ENCODE peak calls at places on chromosomes 7 and 10, in nine cellular contexts. J, Y, V, E, G, A, P, F and N are unnamed samples.

GRCh38 chr10:91879514-91880170 is 29.6 kb downstream of the FGFBP3 start:
- DNase-seq in J (no peak), Y (no peak), V (no peak), E (no peak), G (no peak), A (no peak), P (no peak), F (no peak), N (no peak)

GRCh38 chr7:99190359-99191009 is 17.4 kb downstream of the KPNA7 start:
- DNase-seq in J (no peak), Y (no peak), V (no peak), E (no peak), G (no peak), A (no peak), P (no peak), F (no peak), N (no peak)

GRCh38 chr10:110017940-110018339 is 10.2 kb downstream of the ADD3 start:
- DNase-seq in J (no peak), Y (no peak), V (no peak), E (no peak), G (no peak), A (no peak), P (no peak), F (no peak), N (no peak)

GRCh38 chr10:26858707-26859034 is 2.1 kb downstream of the ABI1 start:
- DNase-seq in J (peak; percentile 60), Y (no peak), V (no peak), E (peak; percentile 8), G (no peak), A (no peak), P (no peak), F (no peak), N (peak; percentile 51)

GRCh38 chr10:97277551-97277950 is 14.9 kb downstream of the ARHGAP19 start:
- DNase-seq in J (no peak), Y (no peak), V (no peak), E (no peak), G (no peak), A (no peak), P (no peak), F (no peak), N (no peak)

GRCh38 chr7:44709945-44710596 is 38.6 kb upstream of the ZMIZ2 start:
- DNase-seq in J (no peak), Y (no peak), V (no peak), E (no peak), G (peak; percentile 46), A (no peak), P (no peak), F (no peak), N (no peak)

GRCh38 chr10:112842832-112843360 is 107.2 kb upstream of the TCF7L2 start:
- DNase-seq in J (no peak), Y (no peak), V (no peak), E (no peak), G (no peak), A (no peak), P (no peak), F (no peak), N (no peak)

GRCh38 chr7:154774303-154774702 is 228.6 kb downstream of the PAXIP1 start:
- DNase-seq in J (no peak), Y (no peak), V (no peak), E (no peak), G (no peak), A (no peak), P (no peak), F (no peak), N (no peak)

GRCh38 chr10:122983898-122984297 is 3.7 kb downstream of the PSTK start:
- DNase-seq in J (no peak), Y (no peak), V (no peak), E (no peak), G (no peak), A (no peak), P (no peak), F (no peak), N (no peak)

GRCh38 chr7:255721-256361 is 34.1 kb upstream of the FOXL3 start:
- DNase-seq in J (no peak), Y (no peak), V (no peak), E (no peak), G (peak; percentile 78), A (no peak), P (peak; percentile 29), F (no peak), N (no peak)

GRCh38 chr7:11193131-11193867 is 219.6 kb downstream of the PHF14 start:
- DNase-seq in J (no peak), Y (peak; percentile 75), V (peak; percentile 36), E (no peak), G (no peak), A (no peak), P (no peak), F (peak; percentile 20), N (no peak)

GRCh38 chr10:62224606-62225005 is 44.0 kb downstream of the RTKN2 start:
- DNase-seq in J (no peak), Y (no peak), V (peak; percentile 46), E (peak; percentile 54), G (no peak), A (no peak), P (no peak), F (peak; percentile 17), N (no peak)

GRCh38 chr10:69089638-69090599 is 2.0 kb downstream of the SRGN start:
- DNase-seq in J (no peak), Y (no peak), V (no peak), E (peak; percentile 49), G (no peak), A (peak; percentile 75), P (peak; percentile 91), F (no peak), N (no peak)

GRCh38 chr7:15870337-15870736 is 183.9 kb upstream of the MEOX2 start:
- DNase-seq in J (no peak), Y (no peak), V (no peak), E (no peak), G (no peak), A (no peak), P (no peak), F (no peak), N (no peak)

GRCh38 chr7:119935418-119936025 is 337.5 kb upstream of the KCND2 start:
- DNase-seq in J (peak; percentile 4), Y (peak; percentile 48), V (peak; percentile 31), E (peak; percentile 54), G (no peak), A (no peak), P (no peak), F (no peak), N (peak; percentile 71)

GRCh38 chr7:104943502-104944343 is 70.3 kb upstream of the KMT2E start:
- DNase-seq in J (no peak), Y (peak; percentile 24), V (peak; percentile 73), E (peak; percentile 97), G (no peak), A (peak; percentile 77), P (peak; percentile 89), F (peak; percentile 33), N (no peak)

GRCh38 chr10:67837519-67838314 is at the start of gene DNAJC12:
- DNase-seq in J (peak; percentile 73), Y (peak; percentile 18), V (no peak), E (peak; percentile 53), G (no peak), A (no peak), P (no peak), F (peak; percentile 46), N (peak; percentile 96)

GRCh38 chr10:46526682-46527038 is 29.8 kb downstream of the GPRIN2 start:
- DNase-seq in J (peak; percentile 75), Y (no peak), V (no peak), E (peak; percentile 81), G (peak; percentile 73), A (no peak), P (peak; percentile 39), F (no peak), N (no peak)

GRCh38 chr10:44264244-44264643 is 120.7 kb downstream of the CXCL12 start:
- DNase-seq in J (no peak), Y (no peak), V (no peak), E (no peak), G (no peak), A (no peak), P (no peak), F (no peak), N (no peak)

GRCh38 chr7:156772725-156773124 is 120.3 kb downstream of the LMBR1 start:
- DNase-seq in J (no peak), Y (no peak), V (no peak), E (no peak), G (no peak), A (no peak), P (no peak), F (no peak), N (no peak)

GRCh38 chr10:125611216-125611615 is 71.7 kb downstream of the TEX36 start:
- DNase-seq in J (no peak), Y (no peak), V (no peak), E (no peak), G (no peak), A (no peak), P (no peak), F (no peak), N (no peak)

GRCh38 chr10:70458329-70459060 is 17.0 kb upstream of the NODAL start:
- DNase-seq in J (peak; percentile 75), Y (no peak), V (peak; percentile 27), E (no peak), G (peak; percentile 96), A (peak; percentile 55), P (no peak), F (peak; percentile 73), N (no peak)

GRCh38 chr10:22631646-22632278 is 82.6 kb downstream of the PIP4K2A start:
- DNase-seq in J (no peak), Y (no peak), V (no peak), E (no peak), G (no peak), A (no peak), P (no peak), F (no peak), N (no peak)

GRCh38 chr7:104299323-104299722 is 29.1 kb upstream of the LHFPL3 start:
- DNase-seq in J (no peak), Y (no peak), V (no peak), E (no peak), G (no peak), A (no peak), P (no peak), F (no peak), N (no peak)

GRCh38 chr10:44439845-44440244 is 54.9 kb upstream of the CXCL12 start:
- DNase-seq in J (no peak), Y (no peak), V (no peak), E (no peak), G (no peak), A (no peak), P (no peak), F (no peak), N (no peak)

GRCh38 chr7:95996886-95997285 is 224.5 kb downstream of the DYNC1I1 start:
- DNase-seq in J (no peak), Y (no peak), V (no peak), E (no peak), G (no peak), A (no peak), P (no peak), F (no peak), N (no peak)

GRCh38 chr10:22042557-22043326 is 39.2 kb upstream of the DNAJC1 start:
- DNase-seq in J (no peak), Y (no peak), V (no peak), E (peak; percentile 52), G (no peak), A (no peak), P (no peak), F (peak; percentile 43), N (no peak)

GRCh38 chr7:84705079-84705478 is 481.8 kb downstream of the SEMA3D start:
- DNase-seq in J (no peak), Y (no peak), V (no peak), E (no peak), G (no peak), A (no peak), P (no peak), F (no peak), N (no peak)

GRCh38 chr10:127039435-127039834 is 134.2 kb downstream of the DOCK1 start:
- DNase-seq in J (no peak), Y (no peak), V (no peak), E (no peak), G (no peak), A (no peak), P (no peak), F (no peak), N (no peak)

GRCh38 chr10:132347211-132347930 is 15.4 kb downstream of the LRRC27 start:
- DNase-seq in J (no peak), Y (no peak), V (no peak), E (no peak), G (peak; percentile 64), A (no peak), P (no peak), F (no peak), N (no peak)

GRCh38 chr10:1570652-1571051 is 166.7 kb downstream of the ADARB2 start:
- DNase-seq in J (no peak), Y (no peak), V (no peak), E (no peak), G (no peak), A (no peak), P (no peak), F (peak; percentile 64), N (no peak)